ENCODE peak calls at places on chromosomes 2 and 18, in four cellular contexts. F is K562, U is WTC11, E is HepG2. I is an unnamed sample.
A peak's percentile ranks its signal among the peaks of the same experiment; 100 is the strongest.

GRCh38 chr2:149766339-149766738 is 178.8 kb upstream of the MMADHC start:
- DNase-seq in F (no peak), U (no peak), E (no peak), I (no peak)

GRCh38 chr2:219689676-219690628 is 62.5 kb downstream of the SLC4A3 start:
- DNase-seq in F (peak; percentile 58), U (peak; percentile 55), E (peak; percentile 51), I (peak; percentile 23)

GRCh38 chr2:219462349-219462748 is 27.7 kb downstream of the SPEG start:
- DNase-seq in F (no peak), U (peak; percentile 5), E (no peak), I (no peak)

GRCh38 chr18:21912339-21913239 is 172.0 kb downstream of the MIB1 start:
- DNase-seq in F (no peak), U (no peak), E (no peak), I (no peak)

GRCh38 chr2:20184067-20184938 is 40.6 kb downstream of the SDC1 start:
- DNase-seq in F (no peak), U (no peak), E (peak; percentile 93), I (no peak)

GRCh38 chr2:10405441-10405840 is 42.7 kb downstream of the ODC1 start:
- DNase-seq in F (no peak), U (no peak), E (no peak), I (no peak)

GRCh38 chr2:96869824-96870630 is at the start of gene SEMA4C:
- DNase-seq in F (peak; percentile 83), U (peak; percentile 59), E (no peak), I (no peak)

GRCh38 chr2:11717623-11718022 is 28.8 kb upstream of the LPIN1 start:
- DNase-seq in F (no peak), U (no peak), E (no peak), I (no peak)

GRCh38 chr2:74420006-74420405 is 1.4 kb downstream of the C2orf81 start:
- DNase-seq in F (no peak), U (no peak), E (no peak), I (no peak)

GRCh38 chr2:48209214-48209885 is 303.1 kb upstream of the FBXO11 start:
- DNase-seq in F (no peak), U (no peak), E (no peak), I (no peak)

GRCh38 chr2:222736301-222736700 is 64.8 kb downstream of the MOGAT1 start:
- DNase-seq in F (no peak), U (no peak), E (no peak), I (no peak)

GRCh38 chr2:233419626-233420431 is 65.5 kb downstream of the DGKD start:
- DNase-seq in F (no peak), U (no peak), E (no peak), I (peak; percentile 52)

GRCh38 chr2:219634171-219634940 is 6.9 kb downstream of the SLC4A3 start:
- DNase-seq in F (no peak), U (peak; percentile 2), E (no peak), I (no peak)

GRCh38 chr2:10300997-10301945 is 1.4 kb upstream of the HPCAL1 start:
- DNase-seq in F (no peak), U (no peak), E (peak; percentile 90), I (no peak)

GRCh38 chr2:11807156-11808015 is 61.0 kb downstream of the LPIN1 start:
- DNase-seq in F (no peak), U (no peak), E (no peak), I (no peak)

GRCh38 chr2:2579814-2580213 is 248.7 kb upstream of the MYT1L start:
- DNase-seq in F (no peak), U (no peak), E (no peak), I (no peak)

GRCh38 chr2:168035458-168035857 is 211.9 kb downstream of the STK39 start:
- DNase-seq in F (no peak), U (no peak), E (no peak), I (no peak)

GRCh38 chr2:16179701-16180402 is 239.5 kb downstream of the MYCN start:
- DNase-seq in F (no peak), U (peak; percentile 44), E (no peak), I (no peak)

GRCh38 chr2:227862741-227863588 is 8.5 kb upstream of the DAW1 start:
- DNase-seq in F (no peak), U (no peak), E (peak; percentile 54), I (no peak)

GRCh38 chr2:180656455-180656847 is 324.0 kb upstream of the UBE2E3 start:
- DNase-seq in F (no peak), U (no peak), E (peak; percentile 20), I (no peak)

GRCh38 chr2:9310390-9310789 is 103.8 kb downstream of the ASAP2 start:
- DNase-seq in F (no peak), U (no peak), E (no peak), I (no peak)

GRCh38 chr18:77067315-77068061 is 65.1 kb downstream of the MBP start:
- DNase-seq in F (no peak), U (no peak), E (peak; percentile 34), I (peak; percentile 59)

GRCh38 chr18:10852610-10853303 is 296.6 kb downstream of the PIEZO2 start:
- DNase-seq in F (no peak), U (no peak), E (no peak), I (no peak)

GRCh38 chr2:108570416-108570815 is 36.1 kb downstream of the LIMS1 start:
- DNase-seq in F (no peak), U (no peak), E (no peak), I (no peak)

GRCh38 chr2:9820020-9820973 is 23.0 kb upstream of the TAF1B start:
- DNase-seq in F (no peak), U (no peak), E (peak; percentile 39), I (no peak)

GRCh38 chr2:26651458-26652155 is 10.4 kb upstream of the CIB4 start:
- DNase-seq in F (no peak), U (no peak), E (no peak), I (no peak)

GRCh38 chr2:33489835-33490431 is 13.5 kb downstream of the RASGRP3 start:
- DNase-seq in F (no peak), U (no peak), E (no peak), I (no peak)

GRCh38 chr2:202605174-202605573 is 29.6 kb upstream of the FAM117B start:
- DNase-seq in F (no peak), U (no peak), E (no peak), I (no peak)

GRCh38 chr2:229096667-229097066 is 174.4 kb downstream of the PID1 start:
- DNase-seq in F (no peak), U (no peak), E (no peak), I (no peak)

GRCh38 chr2:73907840-73908452 is 15.1 kb downstream of the ACTG2 start:
- DNase-seq in F (no peak), U (peak; percentile 58), E (peak; percentile 37), I (peak; percentile 26)

GRCh38 chr2:6968319-6969100 is 51.3 kb downstream of the RNF144A start:
- DNase-seq in F (no peak), U (no peak), E (peak; percentile 21), I (no peak)

GRCh38 chr18:63949068-63949737 is at the start of gene HMSD:
- DNase-seq in F (peak; percentile 8), U (peak; percentile 84), E (no peak), I (peak; percentile 57)

GRCh38 chr18:6960656-6961055 is 156.9 kb downstream of the LAMA1 start:
- DNase-seq in F (no peak), U (no peak), E (no peak), I (no peak)

GRCh38 chr2:217563081-217563480 is 439.7 kb downstream of the TNS1 start:
- DNase-seq in F (no peak), U (no peak), E (no peak), I (no peak)

GRCh38 chr2:217573565-217573964 is 429.2 kb downstream of the TNS1 start:
- DNase-seq in F (no peak), U (no peak), E (no peak), I (no peak)

GRCh38 chr2:217563565-217563964 is 439.2 kb downstream of the TNS1 start:
- DNase-seq in F (no peak), U (no peak), E (no peak), I (no peak)

GRCh38 chr2:217570394-217570793 is 432.4 kb downstream of the TNS1 start:
- DNase-seq in F (no peak), U (no peak), E (no peak), I (no peak)

DNA sequence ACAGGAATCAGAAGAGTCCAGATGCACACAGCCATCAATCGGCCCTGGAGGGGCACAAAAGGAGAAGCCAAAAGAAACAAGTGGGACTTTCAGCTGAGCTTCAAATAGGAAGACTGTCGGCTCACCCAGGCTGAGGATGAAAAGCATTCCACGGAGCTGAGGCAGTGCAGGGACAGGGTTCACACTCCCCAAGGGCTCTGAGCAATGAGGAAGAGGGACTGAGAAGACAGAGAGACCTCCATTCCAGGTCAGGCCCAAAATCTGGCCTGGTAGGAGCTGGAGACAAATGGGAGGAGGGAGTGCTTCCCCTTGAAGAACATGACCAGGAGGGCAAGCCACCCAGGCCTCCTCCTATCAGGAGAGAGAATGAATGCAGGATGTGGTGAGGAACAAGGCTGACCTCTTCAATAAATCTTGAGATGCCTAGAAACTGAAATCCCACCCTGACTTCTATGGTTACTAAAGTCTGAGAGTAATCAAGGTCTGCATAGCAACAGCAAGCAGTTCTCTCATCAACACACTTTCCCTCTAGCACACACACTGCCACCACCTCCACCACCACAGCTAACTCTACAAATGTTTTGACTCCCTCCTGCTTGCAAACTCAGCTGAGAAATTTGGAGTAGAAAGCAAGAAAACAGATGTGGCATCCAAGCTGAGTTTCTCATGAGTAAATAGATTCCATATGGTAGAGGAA is 434.4 kb downstream of the TNS1 start:
- DNase-seq in F (no peak), U (no peak), E (no peak), I (no peak)
- TF ChIP-seq TCF7 in F (no peak), U (no peak), E (no peak), I (no peak)

DNA sequence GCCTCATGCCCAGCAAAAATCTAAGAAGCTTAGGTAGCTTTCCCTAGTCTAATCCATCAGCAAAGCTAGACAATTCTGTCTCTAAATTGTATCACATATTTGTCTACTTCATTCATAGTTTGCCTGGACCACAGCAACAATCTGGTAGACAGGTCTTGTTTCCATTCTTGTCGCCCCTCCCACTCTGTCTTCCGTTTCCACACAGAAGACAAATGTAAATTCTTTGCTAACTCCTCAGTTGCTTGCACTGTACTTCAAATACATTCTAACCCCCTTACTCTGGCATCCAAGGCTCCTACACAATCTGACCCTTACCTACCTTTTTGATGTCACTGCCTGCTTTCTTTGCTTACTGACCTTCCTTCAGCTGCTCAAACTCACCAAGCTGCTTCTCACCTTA is 40.1 kb downstream of the THUMPD2 start:
- DNase-seq in F (no peak), U (no peak), E (no peak), I (no peak)
- TF ChIP-seq TCF7 in F (no peak), U (no peak), E (no peak), I (no peak)

DNA sequence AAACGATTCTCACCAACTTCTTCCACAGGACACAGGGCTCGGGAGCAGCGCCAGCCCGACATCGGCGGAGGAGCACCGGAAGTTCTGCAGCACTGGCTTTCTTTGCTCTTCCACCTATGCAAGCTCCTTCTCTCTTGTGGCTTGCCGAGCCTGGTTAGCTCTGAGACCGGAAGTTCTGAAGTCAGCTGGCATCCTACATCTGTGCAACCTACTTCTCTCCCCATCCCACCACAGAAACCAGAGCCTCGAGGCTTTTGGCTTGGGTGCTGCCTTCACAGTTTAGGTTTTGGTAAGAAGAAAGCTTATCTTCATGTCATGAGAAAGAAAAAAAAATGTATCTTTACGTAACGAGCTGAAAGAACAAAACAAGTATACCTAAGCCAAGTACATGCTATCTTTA is 111.7 kb downstream of the ANKRD44 start:
- DNase-seq in F (no peak), U (no peak), E (no peak), I (peak; percentile 98)
- TF ChIP-seq TCF7 in F (no peak), U (no peak), E (no peak), I (peak; percentile 46)

GRCh38 chr2:151922845-151923666 is 94.8 kb upstream of the ARL5A start:
- DNase-seq in F (no peak), U (no peak), E (peak; percentile 43), I (no peak)
- TF ChIP-seq TCF7 in F (no peak), U (no peak), E (no peak), I (no peak)